ENCODE peak calls at places on chromosomes 4 and X, in eight cellular contexts. I is LoVo; N is stimulated activated CD4-positive, alpha-beta T cell treated with anti-CD3 and anti-CD28 coated beads, Interleukin-2, amount 100 ng/mL, for 24 hours; E is T-helper 1 cell; J is hypothalamus; T is NCI-H2029; R is endothelial cell; K is psoas muscle. A is an unnamed sample.

GRCh38 chr4:137545461-137545861 is 13.2 kb upstream of the PCDH18 start:
- DNase-seq in I (no peak), N (no peak), E (no peak), J (no peak), T (no peak), R (no peak), K (no peak), A (no peak)

GRCh38 chr4:1170156-1170804 is 2.1 kb downstream of the SPON2 start:
- DNase-seq in I (no peak), N (no peak), E (no peak), J (no peak), T (no peak), R (no peak), K (peak; percentile 41), A (no peak)

GRCh38 chr4:13240066-13240465 is 244.1 kb downstream of the RAB28 start:
- DNase-seq in I (no peak), N (no peak), E (no peak), J (no peak), T (no peak), R (no peak), K (no peak), A (no peak)

GRCh38 chr4:56979674-56980073 is 978 bp downstream of the POLR2B start:
- DNase-seq in I (peak; percentile 8), N (peak; percentile 50), E (peak; percentile 67), J (no peak), T (no peak), R (peak; percentile 39), K (no peak), A (no peak)

GRCh38 chr4:25896782-25897539 is 17.1 kb upstream of the SMIM20 start:
- DNase-seq in I (no peak), N (no peak), E (no peak), J (no peak), T (no peak), R (no peak), K (no peak), A (no peak)

GRCh38 chrX:24242649-24243556 is 71.0 kb downstream of the SUPT20HL2 start:
- DNase-seq in I (no peak), N (no peak), E (no peak), J (no peak), T (no peak), R (no peak), K (peak; percentile 77), A (peak; percentile 77)

GRCh38 chrX:147899715-147900114 is 12.0 kb upstream of the FMR1 start:
- DNase-seq in I (no peak), N (no peak), E (no peak), J (no peak), T (no peak), R (no peak), K (no peak), A (no peak)

GRCh38 chr4:93394488-93395185 is 433.9 kb upstream of the ATOH1 start:
- DNase-seq in I (no peak), N (no peak), E (no peak), J (no peak), T (no peak), R (no peak), K (no peak), A (no peak)

GRCh38 chrX:10047631-10048030 is 80.5 kb downstream of the CLDN34 start:
- DNase-seq in I (no peak), N (no peak), E (no peak), J (no peak), T (no peak), R (no peak), K (no peak), A (no peak)

GRCh38 chr4:127586922-127587571 is 45.7 kb upstream of the INTU start:
- DNase-seq in I (peak; percentile 33), N (no peak), E (peak; percentile 4), J (no peak), T (peak; percentile 27), R (peak; percentile 31), K (no peak), A (no peak)

GRCh38 chr4:135485371-135485770 is 1283.8 kb upstream of the PABPC4L start:
- DNase-seq in I (no peak), N (no peak), E (no peak), J (no peak), T (no peak), R (no peak), K (no peak), A (no peak)

GRCh38 chr4:38387348-38387747 is 276.7 kb upstream of the KLF3 start:
- DNase-seq in I (peak; percentile 19), N (no peak), E (no peak), J (no peak), T (peak; percentile 62), R (no peak), K (peak; percentile 64), A (peak; percentile 91)

GRCh38 chr4:181143241-181143854 is 1099.9 kb upstream of the TENM3 start:
- DNase-seq in I (peak; percentile 69), N (peak; percentile 74), E (peak; percentile 44), J (peak; percentile 15), T (peak; percentile 45), R (peak; percentile 78), K (peak; percentile 84), A (peak; percentile 86)

GRCh38 chrX:49171752-49172279 is at the start of gene PLP2:
- DNase-seq in I (peak; percentile 46), N (peak; percentile 74), E (peak; percentile 73), J (no peak), T (no peak), R (no peak), K (peak; percentile 79), A (no peak)

GRCh38 chr4:189940178-189941004 is at the start of gene FRG1:
- DNase-seq in I (peak; percentile 92), N (peak; percentile 97), E (peak; percentile 95), J (no peak), T (no peak), R (peak; percentile 96), K (peak; percentile 98), A (peak; percentile 95)

GRCh38 chr4:81469774-81470455 is 1.8 kb downstream of the RASGEF1B start:
- DNase-seq in I (no peak), N (no peak), E (no peak), J (no peak), T (no peak), R (no peak), K (no peak), A (no peak)

GRCh38 chr4:164572877-164573279 is 181.1 kb upstream of the SMIM31 start:
- DNase-seq in I (no peak), N (no peak), E (no peak), J (no peak), T (no peak), R (no peak), K (no peak), A (no peak)

GRCh38 chr4:48431401-48431800 is 51.7 kb upstream of the SLC10A4 start:
- DNase-seq in I (no peak), N (no peak), E (no peak), J (no peak), T (no peak), R (no peak), K (no peak), A (no peak)

GRCh38 chrX:68832101-68832416 is 3.2 kb downstream of the EFNB1 start:
- DNase-seq in I (no peak), N (peak; percentile 23), E (peak; percentile 30), J (no peak), T (no peak), R (no peak), K (peak; percentile 67), A (peak; percentile 69)

GRCh38 chr4:89616382-89616781 is 220.6 kb downstream of the SNCA start:
- DNase-seq in I (no peak), N (no peak), E (no peak), J (no peak), T (no peak), R (no peak), K (no peak), A (no peak)

GRCh38 chr4:185638093-185638492 is 102.8 kb upstream of the PDLIM3 start:
- DNase-seq in I (no peak), N (no peak), E (no peak), J (no peak), T (no peak), R (no peak), K (no peak), A (no peak)

GRCh38 chr4:46648088-46648744 is 258.3 kb upstream of the GABRA2 start:
- DNase-seq in I (peak; percentile 29), N (no peak), E (peak; percentile 3), J (no peak), T (peak; percentile 35), R (peak; percentile 15), K (no peak), A (no peak)

A was measured in right atrium auricular region.